ENCODE peak calls at places on chromosomes 12 and 14, in nine cellular contexts. P, D, O, U, W, C, K, G and M are unnamed samples.

GRCh38 chr12:75953312-75953906 is 78.2 kb downstream of the PHLDA1 start:
- DNase-seq in P (peak; percentile 79), D (no peak), O (no peak), U (no peak), W (peak; percentile 85), C (peak; percentile 45), K (no peak), G (no peak), M (peak; percentile 82)

GRCh38 chr12:630656-631632 is 32.3 kb downstream of the NINJ2 start:
- DNase-seq in P (no peak), D (no peak), O (no peak), U (no peak), W (no peak), C (no peak), K (peak; percentile 76), G (no peak), M (no peak)

GRCh38 chr12:117334098-117334497 is 27.3 kb downstream of the NOS1 start:
- DNase-seq in P (no peak), D (no peak), O (no peak), U (no peak), W (no peak), C (no peak), K (no peak), G (no peak), M (no peak)

GRCh38 chr12:13369496-13369895 is 173.0 kb downstream of the EMP1 start:
- DNase-seq in P (no peak), D (no peak), O (no peak), U (no peak), W (no peak), C (no peak), K (no peak), G (no peak), M (no peak)

GRCh38 chr12:65953621-65954020 is 129.3 kb downstream of the HMGA2 start:
- DNase-seq in P (peak; percentile 76), D (peak; percentile 47), O (no peak), U (no peak), W (peak; percentile 86), C (peak; percentile 53), K (no peak), G (no peak), M (peak; percentile 85)

GRCh38 chr12:54997914-54998507 is 13.4 kb upstream of the TESPA1 start:
- DNase-seq in P (no peak), D (no peak), O (no peak), U (no peak), W (no peak), C (no peak), K (no peak), G (no peak), M (no peak)

GRCh38 chr12:76346798-76347420 is 1.3 kb downstream of the BBS10 start:
- DNase-seq in P (peak; percentile 77), D (no peak), O (no peak), U (no peak), W (peak; percentile 85), C (peak; percentile 85), K (no peak), G (peak; percentile 37), M (peak; percentile 74)

GRCh38 chr12:14216405-14217294 is 148.8 kb upstream of the ATF7IP start:
- DNase-seq in P (peak; percentile 19), D (no peak), O (no peak), U (no peak), W (peak; percentile 29), C (peak; percentile 18), K (no peak), G (no peak), M (peak; percentile 38)

GRCh38 chr12:12874014-12874413 is 17.3 kb upstream of the GPRC5A start:
- DNase-seq in P (no peak), D (no peak), O (no peak), U (no peak), W (no peak), C (no peak), K (no peak), G (no peak), M (no peak)

GRCh38 chr14:25050494-25051170 is 685 bp upstream of the STXBP6 start:
- DNase-seq in P (peak; percentile 91), D (no peak), O (no peak), U (peak; percentile 23), W (peak; percentile 80), C (peak; percentile 66), K (no peak), G (no peak), M (peak; percentile 55)

GRCh38 chr12:77835982-77836381 is 5.3 kb downstream of the NAV3 start:
- DNase-seq in P (no peak), D (no peak), O (no peak), U (no peak), W (no peak), C (no peak), K (no peak), G (no peak), M (peak; percentile 23)

GRCh38 chr14:68549057-68549421 is 243.8 kb downstream of the ZFP36L1 start:
- DNase-seq in P (peak; percentile 96), D (no peak), O (no peak), U (no peak), W (peak; percentile 83), C (peak; percentile 64), K (no peak), G (no peak), M (peak; percentile 95)

GRCh38 chr14:86015916-86016315 is 486.0 kb downstream of the FLRT2 start:
- DNase-seq in P (peak; percentile 52), D (no peak), O (no peak), U (no peak), W (peak; percentile 57), C (peak; percentile 64), K (no peak), G (no peak), M (peak; percentile 4)

GRCh38 chr12:91009319-91009950 is 4.7 kb upstream of the EPYC start:
- DNase-seq in P (peak; percentile 14), D (no peak), O (no peak), U (no peak), W (peak; percentile 18), C (peak; percentile 51), K (no peak), G (peak; percentile 15), M (peak; percentile 30)

GRCh38 chr14:87187787-87188186 is 805.2 kb downstream of the GALC start:
- DNase-seq in P (no peak), D (no peak), O (no peak), U (no peak), W (no peak), C (no peak), K (no peak), G (no peak), M (no peak)

GRCh38 chr14:59422069-59422881 is 42.9 kb downstream of the GPR135 start:
- DNase-seq in P (peak; percentile 69), D (no peak), O (no peak), U (no peak), W (no peak), C (no peak), K (no peak), G (peak; percentile 13), M (no peak)

GRCh38 chr14:59427653-59428578 is 37.3 kb downstream of the GPR135 start:
- DNase-seq in P (peak; percentile 93), D (no peak), O (no peak), U (no peak), W (peak; percentile 70), C (peak; percentile 55), K (peak; percentile 74), G (no peak), M (peak; percentile 55)

GRCh38 chr14:59428581-59429012 is 36.6 kb downstream of the GPR135 start:
- DNase-seq in P (peak; percentile 94), D (peak; percentile 32), O (no peak), U (no peak), W (peak; percentile 85), C (peak; percentile 68), K (no peak), G (no peak), M (peak; percentile 82)

GRCh38 chr14:59424707-59425106 is 40.5 kb downstream of the GPR135 start:
- DNase-seq in P (peak; percentile 80), D (no peak), O (no peak), U (no peak), W (no peak), C (no peak), K (peak; percentile 73), G (no peak), M (no peak)

GRCh38 chr14:59425322-59425945 is 39.7 kb downstream of the GPR135 start:
- DNase-seq in P (peak; percentile 76), D (peak; percentile 8), O (no peak), U (no peak), W (peak; percentile 51), C (peak; percentile 68), K (no peak), G (no peak), M (peak; percentile 39)
- TF ChIP-seq CTCF in P (peak; percentile 10), D (peak; percentile 31), O (no peak), U (no peak), W (peak; percentile 25), C (peak; percentile 33), K (no peak), G (no peak), M (peak; percentile 35)

DNA sequence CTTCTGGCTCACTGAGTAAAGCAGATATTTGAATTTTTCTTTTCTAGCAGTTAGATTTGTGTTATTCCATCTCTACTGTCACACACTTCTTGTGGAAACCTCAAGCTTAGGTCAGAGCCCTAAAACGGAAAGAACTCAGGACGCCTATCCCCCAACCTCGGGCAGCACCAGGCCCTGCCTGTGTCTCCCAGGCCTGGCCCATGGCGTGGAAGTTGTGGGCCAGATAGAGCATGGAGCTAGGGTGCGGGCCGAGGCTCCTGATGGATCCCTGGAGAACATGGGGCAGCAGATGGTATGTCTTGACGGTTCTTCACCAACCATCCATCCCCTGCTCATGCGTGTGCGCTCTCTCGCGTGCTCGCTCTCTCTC is 20.6 kb downstream of the P2RX4 start:
- DNase-seq in P (no peak), D (no peak), O (no peak), U (no peak), W (no peak), C (no peak), K (no peak), G (no peak), M (no peak)
- TF ChIP-seq CTCF in P (no peak), D (no peak), O (no peak), U (no peak), W (no peak), C (no peak), K (no peak), G (no peak), M (no peak)

DNA sequence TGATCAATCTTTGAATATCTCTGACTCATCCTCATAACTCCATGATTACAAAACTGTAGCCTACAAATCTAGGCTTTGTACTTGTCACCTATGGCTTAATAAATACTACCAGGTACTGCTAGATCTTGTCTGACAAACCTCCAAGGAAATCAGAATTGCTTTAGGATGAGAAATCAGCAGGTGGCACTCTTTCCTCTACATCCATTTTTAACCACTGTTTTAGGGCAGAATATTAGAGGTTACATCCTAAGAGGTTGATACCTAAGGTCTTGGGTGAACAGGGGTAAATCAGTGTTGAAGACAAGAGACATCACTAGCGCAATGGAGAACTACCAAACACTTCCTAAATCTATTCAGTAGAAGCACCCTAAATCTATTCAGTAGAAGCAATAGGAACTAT is 63.1 kb upstream of the SOX5 start:
- DNase-seq in P (peak; percentile 45), D (no peak), O (no peak), U (no peak), W (peak; percentile 26), C (peak; percentile 44), K (no peak), G (no peak), M (no peak)
- TF ChIP-seq CTCF in P (peak; percentile 44), D (peak; percentile 37), O (no peak), U (no peak), W (peak; percentile 31), C (peak; percentile 43), K (no peak), G (no peak), M (peak; percentile 24)

DNA sequence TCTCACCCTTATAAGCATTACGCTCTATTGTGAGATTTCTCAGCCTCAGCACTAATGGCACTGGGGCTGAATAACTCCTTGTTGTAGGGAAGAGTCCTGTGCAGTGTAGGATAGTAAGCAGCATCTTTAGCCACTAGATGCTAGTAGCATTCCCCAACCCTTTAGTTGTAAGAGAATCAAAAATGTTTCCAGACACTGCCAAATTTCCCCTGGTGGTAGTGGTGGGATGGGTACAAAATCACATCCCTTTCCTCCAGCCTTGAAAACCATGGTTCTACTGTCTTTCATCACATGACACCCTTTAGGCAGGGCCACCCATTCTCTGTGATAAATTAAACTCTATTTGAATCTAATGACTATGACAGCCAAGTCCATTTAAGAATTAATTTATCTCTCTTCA is 199.3 kb downstream of the ANO4 start:
- DNase-seq in P (no peak), D (no peak), O (no peak), U (no peak), W (no peak), C (no peak), K (no peak), G (no peak), M (no peak)
- TF ChIP-seq CTCF in P (no peak), D (peak; percentile 13), O (no peak), U (no peak), W (no peak), C (no peak), K (no peak), G (no peak), M (no peak)